ENCODE peak calls at places on chromosome 1, in eight cellular contexts. L is EL; O is neural crest cell; E is KG1; Y is GM12892; N is stimulated activated CD8-positive, alpha-beta memory T cell treated with anti-CD3 and anti-CD28 coated beads, Interleukin-4, amount 100 ng/mL, for 1 hour; H is kidney; R is T follicular helper cell. U is an unnamed sample.

GRCh38 chr1:224635356-224635755 is 19.2 kb downstream of the CNIH3 start:
- DNase-seq in L (peak; percentile 88), O (no peak), E (no peak), Y (no peak), N (no peak), H (no peak), R (no peak), U (no peak)

GRCh38 chr1:107930292-107930691 is 34.7 kb downstream of the VAV3 start:
- DNase-seq in L (no peak), O (no peak), E (no peak), Y (no peak), N (no peak), H (no peak), R (no peak), U (no peak)

GRCh38 chr1:110494522-110495406 is 24.2 kb downstream of the KCNA10 start:
- DNase-seq in L (no peak), O (peak; percentile 25), E (no peak), Y (no peak), N (no peak), H (peak; percentile 35), R (no peak), U (no peak)

GRCh38 chr1:88685239-88685604 is 1.1 kb downstream of the PKN2 start:
- DNase-seq in L (no peak), O (no peak), E (no peak), Y (no peak), N (no peak), H (no peak), R (no peak), U (no peak)

GRCh38 chr1:112061852-112062451 is 72.5 kb upstream of the KCND3 start:
- DNase-seq in L (no peak), O (no peak), E (no peak), Y (no peak), N (no peak), H (no peak), R (no peak), U (no peak)

GRCh38 chr1:17163789-17164666 is 40.9 kb upstream of the PADI1 start:
- DNase-seq in L (no peak), O (no peak), E (no peak), Y (no peak), N (no peak), H (no peak), R (no peak), U (no peak)

GRCh38 chr1:211518330-211519289 is 26.6 kb upstream of the RD3 start:
- DNase-seq in L (no peak), O (no peak), E (no peak), Y (peak; percentile 36), N (no peak), H (no peak), R (no peak), U (no peak)

GRCh38 chr1:75791022-75791421 is 5.0 kb downstream of the RABGGTB start:
- DNase-seq in L (no peak), O (no peak), E (no peak), Y (no peak), N (no peak), H (no peak), R (no peak), U (no peak)

GRCh38 chr1:210344706-210345105 is 16.0 kb downstream of the HHAT start:
- DNase-seq in L (peak; percentile 55), O (no peak), E (no peak), Y (no peak), N (no peak), H (no peak), R (no peak), U (no peak)

GRCh38 chr1:194568610-194569009 is 1382.2 kb upstream of the B3GALT2 start:
- DNase-seq in L (peak; percentile 14), O (no peak), E (no peak), Y (no peak), N (no peak), H (no peak), R (no peak), U (no peak)

GRCh38 chr1:64077281-64077940 is 126.0 kb upstream of the UBE2U start:
- DNase-seq in L (no peak), O (peak; percentile 22), E (no peak), Y (no peak), N (no peak), H (no peak), R (no peak), U (no peak)

GRCh38 chr1:83844546-83844945 is 154.4 kb downstream of the TTLL7 start:
- DNase-seq in L (no peak), O (no peak), E (no peak), Y (no peak), N (no peak), H (no peak), R (no peak), U (no peak)

GRCh38 chr1:101235696-101236545 is 898 bp upstream of the S1PR1 start:
- DNase-seq in L (peak; percentile 58), O (peak; percentile 31), E (no peak), Y (peak; percentile 27), N (no peak), H (peak; percentile 77), R (peak; percentile 47), U (peak; percentile 71)

GRCh38 chr1:169368406-169368769 is 393 bp downstream of the BLZF1 start:
- DNase-seq in L (no peak), O (peak; percentile 5), E (no peak), Y (peak; percentile 10), N (peak; percentile 9), H (peak; percentile 51), R (no peak), U (no peak)

GRCh38 chr1:164765993-164766720 is 207.2 kb downstream of the PBX1 start:
- DNase-seq in L (peak; percentile 22), O (no peak), E (no peak), Y (no peak), N (no peak), H (no peak), R (no peak), U (no peak)

GRCh38 chr1:5599541-5599940 is 392.7 kb downstream of the NPHP4 start:
- DNase-seq in L (no peak), O (no peak), E (no peak), Y (no peak), N (no peak), H (no peak), R (no peak), U (no peak)

GRCh38 chr1:205593967-205594366 is 37.8 kb downstream of the ELK4 start:
- DNase-seq in L (no peak), O (no peak), E (no peak), Y (no peak), N (no peak), H (no peak), R (no peak), U (no peak)

GRCh38 chr1:31811605-31812004 is 4.2 kb downstream of the SPOCD1 start:
- DNase-seq in L (no peak), O (peak; percentile 46), E (no peak), Y (no peak), N (no peak), H (peak; percentile 45), R (no peak), U (no peak)

U was measured in H1.